ENCODE peak calls at places on chromosomes 5 and 9, in eight cellular contexts. V, U, M, A, G, N, K and C are unnamed samples.

GRCh38 chr9:129287595-129288305 is 109.7 kb upstream of the IER5L start:
- DNase-seq in V (no peak), U (no peak), M (no peak), A (no peak), G (no peak), N (no peak), K (no peak), C (no peak)

GRCh38 chr5:178058321-178059012 is 54.9 kb upstream of the N4BP3 start:
- DNase-seq in V (no peak), U (no peak), M (no peak), A (no peak), G (no peak), N (no peak), K (no peak), C (no peak)

GRCh38 chr9:4287386-4287785 is 12.5 kb downstream of the GLIS3 start:
- DNase-seq in V (no peak), U (no peak), M (no peak), A (no peak), G (no peak), N (no peak), K (no peak), C (no peak)

GRCh38 chr5:89878140-89878570 is 531.4 kb downstream of the CETN3 start:
- DNase-seq in V (no peak), U (peak; percentile 26), M (no peak), A (no peak), G (peak; percentile 38), N (no peak), K (peak; percentile 91), C (peak; percentile 30)

GRCh38 chr9:114805670-114806551 is at the start of gene TNFSF15:
- DNase-seq in V (no peak), U (no peak), M (peak; percentile 15), A (no peak), G (no peak), N (no peak), K (no peak), C (peak; percentile 88)

GRCh38 chr9:117678882-117679281 is 25.3 kb upstream of the TLR4 start:
- DNase-seq in V (no peak), U (no peak), M (no peak), A (no peak), G (no peak), N (no peak), K (peak; percentile 71), C (no peak)

GRCh38 chr5:59583810-59584562 is 309.5 kb downstream of the PDE4D start:
- DNase-seq in V (peak; percentile 51), U (no peak), M (no peak), A (no peak), G (peak; percentile 49), N (no peak), K (no peak), C (no peak)

GRCh38 chr9:89436963-89437625 is 60.8 kb downstream of the SEMA4D start:
- DNase-seq in V (no peak), U (no peak), M (no peak), A (no peak), G (no peak), N (peak; percentile 69), K (no peak), C (no peak)

GRCh38 chr5:33583332-33583731 is 142.6 kb downstream of the TARS1 start:
- DNase-seq in V (no peak), U (no peak), M (no peak), A (no peak), G (no peak), N (no peak), K (no peak), C (no peak)

GRCh38 chr9:127938298-127938690 is 640 bp upstream of the DPM2 start:
- DNase-seq in V (no peak), U (no peak), M (no peak), A (no peak), G (no peak), N (no peak), K (no peak), C (no peak)

GRCh38 chr5:78974011-78974410 is 11.1 kb downstream of the ARSB start:
- DNase-seq in V (peak; percentile 64), U (no peak), M (peak; percentile 87), A (no peak), G (no peak), N (no peak), K (no peak), C (no peak)

GRCh38 chr5:168409601-168410458 is 76.4 kb upstream of the RARS1 start:
- DNase-seq in V (no peak), U (no peak), M (no peak), A (no peak), G (peak; percentile 34), N (no peak), K (peak; percentile 92), C (peak; percentile 47)

GRCh38 chr9:22041792-22042191 is 32.7 kb upstream of the CDKN2B start:
- DNase-seq in V (no peak), U (no peak), M (no peak), A (no peak), G (no peak), N (no peak), K (peak; percentile 60), C (peak; percentile 94)

GRCh38 chr9:128625391-128626145 is 31.1 kb downstream of the DYNC2I2 start:
- DNase-seq in V (no peak), U (no peak), M (no peak), A (no peak), G (no peak), N (no peak), K (no peak), C (no peak)

GRCh38 chr5:74643160-74643562 is 2.6 kb upstream of the ENC1 start:
- DNase-seq in V (no peak), U (peak; percentile 62), M (no peak), A (no peak), G (peak; percentile 55), N (no peak), K (peak; percentile 93), C (peak; percentile 98)

GRCh38 chr5:54743997-54744788 is 226.6 kb downstream of the SNX18 start:
- DNase-seq in V (no peak), U (peak; percentile 86), M (peak; percentile 60), A (no peak), G (peak; percentile 49), N (peak; percentile 11), K (peak; percentile 97), C (peak; percentile 52)

GRCh38 chr9:3321186-3321585 is 204.6 kb downstream of the RFX3 start:
- DNase-seq in V (no peak), U (no peak), M (no peak), A (peak; percentile 18), G (no peak), N (no peak), K (no peak), C (no peak)

GRCh38 chr9:13411827-13412226 is 132.3 kb upstream of the MPDZ start:
- DNase-seq in V (no peak), U (no peak), M (no peak), A (no peak), G (no peak), N (no peak), K (peak; percentile 59), C (no peak)

GRCh38 chr5:172405226-172405625 is 49.1 kb downstream of the SH3PXD2B start:
- DNase-seq in V (peak; percentile 98), U (no peak), M (no peak), A (no peak), G (no peak), N (no peak), K (no peak), C (no peak)

GRCh38 chr5:166172597-166172996 is 2118.8 kb upstream of the WWC1 start:
- DNase-seq in V (no peak), U (no peak), M (no peak), A (no peak), G (no peak), N (no peak), K (no peak), C (no peak)

GRCh38 chr9:130034570-130034969 is 8.4 kb downstream of the FNBP1 start:
- DNase-seq in V (peak; percentile 27), U (no peak), M (peak; percentile 41), A (no peak), G (no peak), N (no peak), K (peak; percentile 76), C (no peak)

GRCh38 chr5:152142845-152143469 is 218.3 kb upstream of the GLRA1 start:
- DNase-seq in V (peak; percentile 88), U (peak; percentile 67), M (peak; percentile 75), A (peak; percentile 16), G (peak; percentile 46), N (peak; percentile 54), K (peak; percentile 68), C (no peak)

GRCh38 chr9:89919171-89919681 is 314.4 kb downstream of the GADD45G start:
- DNase-seq in V (peak; percentile 42), U (no peak), M (peak; percentile 40), A (no peak), G (peak; percentile 24), N (peak; percentile 6), K (no peak), C (no peak)

GRCh38 chr5:28766565-28767158 is 1728.3 kb upstream of the CDH9 start:
- DNase-seq in V (peak; percentile 60), U (peak; percentile 30), M (peak; percentile 62), A (no peak), G (peak; percentile 66), N (no peak), K (peak; percentile 54), C (peak; percentile 23)

GRCh38 chr5:17123785-17124184 is 93.6 kb upstream of the BASP1 start:
- DNase-seq in V (peak; percentile 6), U (no peak), M (no peak), A (no peak), G (no peak), N (no peak), K (no peak), C (no peak)

GRCh38 chr5:139746691-139747582 is 48.7 kb upstream of the PSD2 start:
- DNase-seq in V (peak; percentile 94), U (no peak), M (peak; percentile 52), A (no peak), G (peak; percentile 42), N (peak; percentile 71), K (peak; percentile 14), C (no peak)

GRCh38 chr5:154945695-154946301 is 4.9 kb downstream of the MRPL22 start:
- DNase-seq in V (peak; percentile 15), U (peak; percentile 11), M (peak; percentile 27), A (no peak), G (peak; percentile 19), N (no peak), K (peak; percentile 51), C (no peak)

GRCh38 chr9:121326924-121327613 is 43.0 kb downstream of the STOM start:
- DNase-seq in V (no peak), U (no peak), M (no peak), A (no peak), G (no peak), N (no peak), K (no peak), C (no peak)

GRCh38 chr9:81477669-81478068 is 211.7 kb downstream of the TLE1 start:
- DNase-seq in V (no peak), U (no peak), M (peak; percentile 29), A (no peak), G (no peak), N (no peak), K (no peak), C (no peak)

GRCh38 chr9:78813602-78814180 is 516.8 kb downstream of the PSAT1 start:
- DNase-seq in V (no peak), U (no peak), M (no peak), A (no peak), G (no peak), N (no peak), K (no peak), C (no peak)

GRCh38 chr5:158878227-158878626 is 221.5 kb downstream of the EBF1 start:
- DNase-seq in V (peak; percentile 12), U (no peak), M (no peak), A (no peak), G (no peak), N (no peak), K (no peak), C (no peak)